ENCODE peak calls at places on chromosome 1, in nine cellular contexts. W, Z, R, M, G, P, Q, F and Y are unnamed samples. For H3K36me3, the result is how much of the 10 kb centered on the place peaks cover.

GRCh38 chr1:28640766-28641165 is 2.1 kb downstream of the TAF12 start:
- DNase-seq in Z (no peak), M (no peak), Q (peak), W (no peak), F (no peak), G (no peak), R (no peak), P (peak), Y (no peak)

GRCh38 chr1:55057270-55057955 is 18.1 kb downstream of the PCSK9 start:
- DNase-seq in M (no peak), Z (no peak), R (no peak), G (no peak), F (no peak), Q (no peak), P (no peak), W (peak), Y (no peak)

GRCh38 chr1:24897263-24898151 is 32.6 kb downstream of the RUNX3 start:
- DNase-seq in P (no peak), R (no peak), M (no peak), F (no peak), G (no peak), Q (no peak), Z (no peak), W (peak), Y (no peak)

GRCh38 chr1:168786476-168787330 is 57.7 kb upstream of the DPT start:
- DNase-seq in G (no peak), Q (no peak), F (no peak), P (no peak), R (no peak), M (no peak), Z (no peak), W (no peak), Y (peak)

GRCh38 chr1:162972768-162973167 is 96.4 kb upstream of the RGS4 start:
- DNase-seq in W (no peak), G (no peak), R (no peak), M (no peak), Z (no peak), Q (peak), F (no peak), P (no peak), Y (peak)

GRCh38 chr1:78045850-78046778 is at the start of gene GIPC2:
- DNase-seq in Z (peak), W (no peak), M (peak), F (no peak), P (peak), G (no peak), Q (peak), R (peak), Y (peak)

GRCh38 chr1:41851589-41851988 is 67.1 kb downstream of the HIVEP3 start:
- DNase-seq in R (peak), W (no peak), P (no peak), Z (no peak), M (no peak), G (no peak), F (no peak), Q (peak), Y (peak)

GRCh38 chr1:98102369-98103030 is 181.7 kb upstream of the DPYD start:
- DNase-seq in P (peak), G (no peak), Z (no peak), W (no peak), Q (peak), R (peak), M (no peak), F (no peak), Y (peak)

GRCh38 chr1:232585486-232585885 is 44.4 kb downstream of the SIPA1L2 start:
- DNase-seq in R (no peak), G (no peak), F (no peak), Z (no peak), Q (no peak), P (no peak), W (no peak), M (no peak), Y (no peak)

GRCh38 chr1:28518000-28518744 is 12.3 kb downstream of the RCC1 start:
- DNase-seq in Q (peak), W (peak), Z (peak), P (peak), M (peak), R (peak), F (no peak), G (no peak), Y (peak)

GRCh38 chr1:36561365-36561731 is 78.6 kb upstream of the CSF3R start:
- DNase-seq in Q (no peak), W (peak), M (no peak), P (no peak), G (no peak), R (no peak), Z (no peak), F (no peak), Y (no peak)

GRCh38 chr1:170074250-170075157 is at the start of gene KIFAP3:
- DNase-seq in G (peak), W (peak), Q (peak), Z (peak), R (peak), F (peak), M (peak), P (peak), Y (peak)

GRCh38 chr1:170075186-170075585 is 691 bp upstream of the KIFAP3 start:
- DNase-seq in Z (peak), R (no peak), P (no peak), Q (no peak), W (no peak), G (no peak), F (no peak), M (no peak), Y (no peak)

GRCh38 chr1:170073893-170074249 is 624 bp downstream of the KIFAP3 start:
- DNase-seq in Q (no peak), Z (no peak), F (no peak), P (peak), W (no peak), R (no peak), G (no peak), M (no peak), Y (no peak)

GRCh38 chr1:170077926-170078325 is 3.4 kb upstream of the KIFAP3 start:
- DNase-seq in F (no peak), Q (no peak), R (no peak), Z (no peak), M (no peak), P (no peak), G (no peak), W (no peak), Y (no peak)

GRCh38 chr1:170076199-170076598 is 1.7 kb upstream of the KIFAP3 start:
- DNase-seq in F (no peak), Z (no peak), M (no peak), P (no peak), R (no peak), Q (no peak), G (no peak), W (no peak), Y (no peak)
- H3K27ac ChIP-seq in F (no peak), Z (no peak), M (no peak), P (no peak), R (no peak), Q (peak), G (no peak), W (no peak), Y (no peak)

DNA sequence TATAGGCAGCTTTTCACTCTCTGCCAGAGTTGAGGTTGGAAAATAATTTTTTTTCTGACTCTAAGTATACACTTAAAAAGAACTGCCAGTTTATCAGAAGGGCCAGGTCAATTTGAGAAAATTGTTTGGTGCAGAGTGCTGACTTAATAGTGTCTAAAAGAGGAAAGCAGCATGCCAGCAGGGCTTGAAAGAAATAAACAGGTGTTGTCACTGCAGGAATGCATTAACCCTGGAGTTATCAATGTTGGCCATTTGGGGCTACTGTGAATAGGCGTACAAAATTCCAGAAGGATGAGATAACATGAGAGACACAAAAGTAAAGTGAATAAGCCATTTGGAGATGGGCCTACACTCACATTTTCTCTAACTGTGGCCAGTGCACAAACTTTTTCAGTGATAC is 220.6 kb upstream of the PLD5 start:
- DNase-seq in R (no peak), P (no peak), G (no peak), Z (no peak), Q (no peak), F (no peak), M (no peak), W (no peak), Y (no peak)
- H3K36me3 ChIP-seq in R (under half), P (under half), G (under half), Z (under half), Q (under half), F (under half), M (under half), W (under half), Y (under half)

GRCh38 chr1:161266096-161266679 is 7.6 kb downstream of the PCP4L1 start:
- DNase-seq in G (no peak), Q (no peak), R (no peak), P (no peak), M (no peak), Z (no peak), W (no peak), F (no peak), Y (no peak)
- H3K27ac ChIP-seq in G (no peak), Q (peak), R (no peak), P (no peak), M (no peak), Z (peak), W (no peak), F (no peak), Y (no peak)

GRCh38 chr1:203017707-203018106 is 8.6 kb upstream of the PPFIA4 start:
- DNase-seq in R (no peak), P (no peak), F (no peak), G (no peak), M (no peak), W (no peak), Q (no peak), Z (no peak), Y (no peak)

GRCh38 chr1:203011582-203011981 is 4.4 kb downstream of the TMEM183A start:
- DNase-seq in M (no peak), W (no peak), G (no peak), P (no peak), F (no peak), Z (no peak), R (no peak), Q (no peak), Y (no peak)

DNA sequence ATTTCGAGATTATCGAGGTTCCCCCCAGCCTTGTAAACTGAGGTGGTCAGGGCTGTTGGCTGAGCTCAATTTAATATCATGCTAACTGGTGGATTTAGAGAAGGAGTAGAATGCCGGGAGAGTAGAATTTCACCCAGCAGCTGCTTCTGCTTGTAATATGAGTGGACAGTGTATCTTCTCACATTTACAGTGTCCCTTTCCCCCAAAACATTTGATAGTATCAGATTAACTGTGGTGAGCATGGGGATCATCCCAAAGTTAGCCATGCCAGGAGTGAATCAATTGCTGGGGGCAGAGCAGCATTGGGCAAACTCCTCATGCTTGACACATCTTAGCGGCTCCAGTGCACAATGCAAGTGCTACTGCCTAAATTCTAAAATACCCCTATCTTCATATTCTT is 9.2 kb upstream of the PPFIA4 start:
- DNase-seq in Q (no peak), M (no peak), F (no peak), R (no peak), P (no peak), W (no peak), Z (no peak), G (no peak), Y (no peak)
- H3K36me3 ChIP-seq in Q (half or more), M (half or more), F (half or more), R (under half), P (under half), W (half or more), Z (under half), G (under half), Y (half or more)

DNA sequence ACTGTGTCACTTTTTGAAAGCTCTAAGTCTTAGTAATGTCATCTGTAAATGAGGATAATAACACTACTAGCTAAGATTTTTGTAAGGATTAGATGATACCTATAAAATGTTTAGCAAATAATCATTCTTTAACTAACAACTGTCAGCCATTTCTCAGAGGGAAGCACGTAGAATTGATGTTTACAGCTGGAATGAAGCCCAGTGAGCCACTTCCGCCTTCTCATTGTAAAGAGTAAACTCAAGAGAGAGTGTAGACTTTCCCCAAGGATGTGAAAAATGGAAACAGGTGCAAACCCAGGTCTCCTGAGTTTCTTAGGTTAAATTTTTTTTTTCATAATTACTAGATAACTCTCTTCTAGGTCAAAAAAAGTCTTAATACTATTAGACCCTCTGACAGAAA is 4.9 kb downstream of the GREM2 start:
- DNase-seq in R (no peak), Z (no peak), F (no peak), M (no peak), G (no peak), P (no peak), Q (no peak), W (no peak), Y (no peak)
- H3K27ac ChIP-seq in R (no peak), Z (no peak), F (no peak), M (no peak), G (no peak), P (no peak), Q (no peak), W (no peak), Y (no peak)

DNA sequence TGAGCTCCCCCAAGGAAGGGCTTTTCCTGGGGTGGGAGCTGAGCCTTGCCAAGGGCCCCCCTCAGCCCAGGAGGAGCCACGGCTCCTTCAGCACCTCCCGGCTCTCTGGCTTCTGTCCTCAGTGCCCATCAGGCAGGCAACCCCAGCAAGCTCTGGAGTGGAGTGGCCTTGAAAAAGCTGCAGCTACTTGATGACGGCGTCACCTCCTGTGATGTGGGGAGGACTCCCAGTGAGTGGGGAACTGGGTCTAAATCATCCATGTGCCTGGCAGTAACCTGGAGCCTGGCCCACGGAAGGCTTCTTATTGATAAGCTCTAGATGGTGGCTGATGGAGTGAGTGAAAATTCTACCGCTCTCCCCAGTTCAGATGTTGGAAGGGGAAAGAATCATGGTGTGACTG is 114.4 kb downstream of the TMEM53 start:
- DNase-seq in Z (no peak), M (no peak), P (no peak), G (no peak), Q (no peak), R (no peak), W (no peak), F (no peak), Y (no peak)
- H3K36me3 ChIP-seq in Z (under half), M (under half), P (under half), G (under half), Q (under half), R (under half), W (under half), F (under half), Y (under half)

GRCh38 chr1:234141006-234141405 is 232.2 kb upstream of the COA6 start:
- DNase-seq in G (no peak), F (no peak), Z (no peak), Q (no peak), R (no peak), M (no peak), P (no peak), W (no peak), Y (no peak)

GRCh38 chr1:234139966-234140365 is 233.3 kb upstream of the COA6 start:
- DNase-seq in M (no peak), F (no peak), Q (peak), W (no peak), R (peak), P (no peak), Z (no peak), G (peak), Y (peak)

GRCh38 chr1:234136073-234136472 is 231.6 kb downstream of the SLC35F3 start:
- DNase-seq in R (no peak), Z (no peak), F (no peak), M (no peak), P (no peak), W (no peak), G (no peak), Q (no peak), Y (no peak)

GRCh38 chr1:234143681-234144080 is 229.6 kb upstream of the COA6 start:
- DNase-seq in M (no peak), F (no peak), G (no peak), Z (no peak), P (no peak), W (no peak), R (no peak), Q (no peak), Y (no peak)

GRCh38 chr1:234140388-234140787 is 232.9 kb upstream of the COA6 start:
- DNase-seq in W (no peak), G (no peak), P (no peak), Z (no peak), Q (no peak), F (no peak), R (no peak), M (no peak), Y (peak)
- H3K27ac ChIP-seq in W (no peak), G (no peak), P (no peak), Z (no peak), Q (no peak), F (no peak), R (no peak), M (no peak), Y (peak)

GRCh38 chr1:185969524-185969991 is 235.4 kb downstream of the HMCN1 start:
- DNase-seq in R (no peak), Q (no peak), M (no peak), F (no peak), Z (no peak), W (no peak), P (no peak), G (no peak), Y (peak)

GRCh38 chr1:185971688-185972087 is 237.5 kb downstream of the HMCN1 start:
- DNase-seq in Q (peak), R (peak), W (no peak), G (no peak), P (no peak), Z (no peak), F (no peak), M (no peak), Y (peak)

GRCh38 chr1:185965870-185966269 is 231.7 kb downstream of the HMCN1 start:
- DNase-seq in R (no peak), P (no peak), G (no peak), Q (no peak), Z (no peak), M (no peak), W (no peak), F (no peak), Y (no peak)

GRCh38 chr1:185966487-185966886 is 232.3 kb downstream of the HMCN1 start:
- DNase-seq in M (no peak), P (no peak), W (no peak), F (no peak), R (no peak), Q (peak), Z (no peak), G (no peak), Y (no peak)

DNA sequence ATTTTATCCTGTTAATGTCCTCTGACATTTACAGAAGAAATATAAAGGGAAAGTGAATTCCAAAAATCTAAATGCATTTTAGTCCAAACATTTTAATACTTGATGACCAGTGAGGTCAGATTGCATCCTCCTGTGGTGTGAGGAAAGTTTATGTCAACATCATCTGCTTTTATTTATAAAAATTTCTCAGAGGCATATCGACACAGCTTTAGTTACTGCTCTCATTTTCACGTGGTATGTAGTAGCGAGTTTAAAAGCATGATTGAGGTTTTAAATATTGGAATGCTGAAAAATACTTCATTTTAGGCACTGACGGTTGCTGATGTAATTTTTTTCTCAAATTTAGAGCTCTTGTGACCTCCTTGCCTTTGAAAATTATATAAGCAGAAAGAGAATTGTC is 234.8 kb downstream of the HMCN1 start:
- DNase-seq in Z (no peak), M (no peak), G (no peak), Q (no peak), W (no peak), F (no peak), P (no peak), R (peak), Y (no peak)
- H3K36me3 ChIP-seq in Z (under half), M (under half), G (under half), Q (under half), W (under half), F (under half), P (under half), R (under half), Y (under half)

GRCh38 chr1:18603212-18603852 is 27.3 kb upstream of the PAX7 start:
- DNase-seq in W (no peak), Q (no peak), M (no peak), G (no peak), R (no peak), Z (no peak), F (no peak), P (no peak), Y (no peak)

GRCh38 chr1:18599704-18600103 is 30.9 kb upstream of the PAX7 start:
- DNase-seq in M (no peak), R (no peak), Z (no peak), G (no peak), Q (no peak), F (no peak), P (no peak), W (no peak), Y (no peak)

GRCh38 chr1:18606443-18607288 is 24.0 kb upstream of the PAX7 start:
- DNase-seq in P (no peak), W (no peak), F (no peak), Z (no peak), Q (no peak), M (no peak), G (no peak), R (no peak), Y (no peak)

GRCh38 chr1:18599096-18599495 is 31.6 kb upstream of the PAX7 start:
- DNase-seq in Q (no peak), R (no peak), P (peak), F (no peak), G (no peak), W (no peak), Z (no peak), M (no peak), Y (no peak)

DNA sequence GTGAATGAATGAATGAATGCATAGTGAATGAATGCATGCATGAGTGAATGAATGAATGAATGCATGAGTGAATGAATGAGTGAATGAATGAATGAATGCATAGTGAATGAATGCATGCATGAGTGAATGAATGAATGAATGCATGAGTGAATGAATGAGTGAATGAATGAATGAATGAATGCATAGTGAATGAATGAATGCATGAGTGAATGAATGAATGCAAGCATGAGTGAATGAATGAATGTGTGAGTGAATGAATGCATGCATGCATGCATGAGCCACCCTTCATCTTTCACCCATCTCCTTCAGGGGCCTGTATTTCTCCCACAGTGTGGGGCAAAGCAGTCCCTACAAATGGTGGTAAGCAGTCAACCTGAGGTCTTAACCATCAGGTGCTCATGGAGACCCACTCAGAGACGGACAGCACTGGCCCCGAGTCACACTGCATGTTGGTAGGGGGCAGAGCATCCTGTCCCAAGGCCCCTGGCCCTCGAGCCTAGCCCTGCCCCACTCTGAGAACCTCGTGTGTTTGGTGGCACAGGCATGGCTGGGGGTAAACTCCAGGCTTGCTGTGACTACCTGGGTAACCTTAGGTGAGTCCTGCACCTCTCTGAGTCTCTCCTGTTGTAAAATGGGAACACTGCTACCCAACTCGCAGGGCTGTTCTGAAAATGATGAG is 28.0 kb upstream of the PAX7 start:
- DNase-seq in Z (no peak), P (no peak), W (no peak), G (no peak), F (no peak), R (no peak), M (no peak), Q (no peak), Y (no peak)
- H3K27ac ChIP-seq in Z (no peak), P (no peak), W (no peak), G (no peak), F (no peak), R (no peak), M (no peak), Q (no peak), Y (no peak)